ENCODE peak calls at places on chromosome 3, in four cellular contexts. M, U, A and B are unnamed samples.

GRCh38 chr3:78988324-78988723 is 779.5 kb downstream of the ROBO1 start:
- DNase-seq in M (peak; percentile 29), U (no peak), A (no peak), B (no peak)

GRCh38 chr3:47010910-47011309 is 31.4 kb downstream of the NBEAL2 start:
- DNase-seq in M (no peak), U (no peak), A (no peak), B (no peak)

GRCh38 chr3:24363242-24363641 is 131.4 kb downstream of the THRB start:
- DNase-seq in M (no peak), U (no peak), A (no peak), B (no peak)

GRCh38 chr3:169146866-169147245 is 516.7 kb downstream of the MECOM start:
- DNase-seq in M (peak; percentile 11), U (no peak), A (no peak), B (no peak)

GRCh38 chr3:8839607-8840325 is 70.4 kb upstream of the OXTR start:
- DNase-seq in M (no peak), U (no peak), A (no peak), B (no peak)

GRCh38 chr3:78430741-78431140 is 1337.1 kb downstream of the ROBO1 start:
- DNase-seq in M (no peak), U (no peak), A (no peak), B (no peak)

GRCh38 chr3:19190602-19191001 is 42.3 kb downstream of the KCNH8 start:
- DNase-seq in M (no peak), U (no peak), A (no peak), B (no peak)

GRCh38 chr3:151906751-151907150 is 33.3 kb downstream of the SUCNR1 start:
- DNase-seq in M (no peak), U (no peak), A (no peak), B (no peak)

GRCh38 chr3:37324752-37325407 is 150.5 kb upstream of the LRRFIP2 start:
- DNase-seq in M (peak; percentile 9), U (no peak), A (no peak), B (no peak)

GRCh38 chr3:144556392-144556791 is 584.8 kb downstream of the DIPK2A start:
- DNase-seq in M (peak; percentile 9), U (no peak), A (no peak), B (no peak)

GRCh38 chr3:27720899-27721716 is 1.0 kb downstream of the EOMES start:
- DNase-seq in M (no peak), U (peak; percentile 84), A (no peak), B (no peak)

GRCh38 chr3:158559504-158559903 is 11.5 kb upstream of the MLF1 start:
- DNase-seq in M (no peak), U (no peak), A (no peak), B (no peak)

GRCh38 chr3:136938334-136938733 is 19.4 kb upstream of the IL20RB start:
- DNase-seq in M (peak; percentile 47), U (no peak), A (no peak), B (no peak)

GRCh38 chr3:51620543-51620942 is 50.5 kb upstream of the TEX264 start:
- DNase-seq in M (peak; percentile 28), U (no peak), A (no peak), B (no peak)

GRCh38 chr3:171862993-171863521 is 19.9 kb downstream of the TMEM212 start:
- DNase-seq in M (no peak), U (no peak), A (no peak), B (no peak)

GRCh38 chr3:44886561-44886960 is 12.2 kb downstream of the TGM4 start:
- DNase-seq in M (no peak), U (no peak), A (no peak), B (no peak)

GRCh38 chr3:141262306-141262705 is 30.7 kb downstream of the PXYLP1 start:
- DNase-seq in M (peak; percentile 29), U (no peak), A (no peak), B (no peak)

GRCh38 chr3:169354774-169355501 is 308.6 kb downstream of the MECOM start:
- DNase-seq in M (no peak), U (no peak), A (no peak), B (no peak)

GRCh38 chr3:111581403-111582113 is 13.6 kb downstream of the ZBED2 start:
- DNase-seq in M (no peak), U (no peak), A (no peak), B (no peak)

GRCh38 chr3:35709691-35710090 is 70.4 kb downstream of the ARPP21 start:
- DNase-seq in M (no peak), U (no peak), A (no peak), B (no peak)

GRCh38 chr3:98095870-98096269 is 8.9 kb downstream of the OR5AC2 start:
- DNase-seq in M (no peak), U (no peak), A (no peak), B (no peak)

GRCh38 chr3:194075802-194076460 is 60.0 kb upstream of the HES1 start:
- DNase-seq in M (no peak), U (no peak), A (no peak), B (no peak)